ENCODE peak calls at places on chromosomes 3 and 15, in six cellular contexts. V is brain microvascular endothelial cell, D is hepatocyte, K is activated B cell treated with CpG ODN at 0.5 μM for 24 hours, N is esophagus muscularis mucosa, S is esophagus squamous epithelium. L is an unnamed sample.

GRCh38 chr3:98817546-98817945 is 54.4 kb downstream of the ST3GAL6 start:
- DNase-seq in V (no peak), D (peak), K (no peak), N (no peak), S (no peak), L (no peak)

GRCh38 chr3:19947549-19948071 is 713 bp downstream of the RAB5A start:
- DNase-seq in V (peak), D (peak), K (peak), N (no peak), S (peak), L (peak)

GRCh38 chr15:42490246-42490742 is 647 bp downstream of the ZNF106 start:
- DNase-seq in V (no peak), D (no peak), K (no peak), N (no peak), S (no peak), L (no peak)

GRCh38 chr3:32143849-32144757 is 37.7 kb downstream of the GPD1L start:
- DNase-seq in V (peak), D (peak), K (no peak), N (no peak), S (no peak), L (no peak)

GRCh38 chr15:99006904-99007495 is 592 bp downstream of the PGPEP1L start:
- DNase-seq in V (no peak), D (no peak), K (no peak), N (peak), S (no peak), L (peak)

GRCh38 chr3:139251529-139251928 is 92.3 kb upstream of the MRPS22 start:
- DNase-seq in V (no peak), D (no peak), K (no peak), N (no peak), S (no peak), L (no peak)

GRCh38 chr3:159253860-159254259 is 452.0 kb downstream of the MFSD1 start:
- DNase-seq in V (no peak), D (no peak), K (no peak), N (no peak), S (no peak), L (no peak)

GRCh38 chr3:4864503-4864902 is 114.7 kb upstream of the BHLHE40 start:
- DNase-seq in V (no peak), D (no peak), K (no peak), N (no peak), S (no peak), L (no peak)

GRCh38 chr3:96466441-96466840 is 348.0 kb upstream of the EPHA6 start:
- DNase-seq in V (no peak), D (no peak), K (no peak), N (no peak), S (no peak), L (no peak)

GRCh38 chr15:49987198-49987785 is 131.7 kb downstream of the ATP8B4 start:
- DNase-seq in V (no peak), D (no peak), K (no peak), N (no peak), S (no peak), L (no peak)

GRCh38 chr3:16789344-16790100 is 95.2 kb upstream of the PLCL2 start:
- DNase-seq in V (no peak), D (no peak), K (no peak), N (no peak), S (no peak), L (no peak)

GRCh38 chr3:156551746-156552145 is 3.2 kb downstream of the SSR3 start:
- DNase-seq in V (peak), D (no peak), K (no peak), N (no peak), S (no peak), L (no peak)

GRCh38 chr3:30188713-30189112 is 417.7 kb upstream of the TGFBR2 start:
- DNase-seq in V (peak), D (peak), K (no peak), N (no peak), S (no peak), L (no peak)

GRCh38 chr3:8778475-8778874 is 9.1 kb upstream of the OXTR start:
- DNase-seq in V (no peak), D (no peak), K (no peak), N (peak), S (no peak), L (no peak)

GRCh38 chr3:145125307-145125706 is 1035.7 kb downstream of the PLOD2 start:
- DNase-seq in V (peak), D (no peak), K (no peak), N (no peak), S (no peak), L (no peak)

GRCh38 chr3:57706462-57706861 is 13.6 kb upstream of the DENND6A start:
- DNase-seq in V (peak), D (peak), K (no peak), N (no peak), S (no peak), L (no peak)

GRCh38 chr15:96756656-96757055 is 426.2 kb downstream of the NR2F2 start:
- DNase-seq in V (no peak), D (no peak), K (no peak), N (peak), S (no peak), L (no peak)

GRCh38 chr3:71389911-71390573 is 193.5 kb downstream of the FOXP1 start:
- DNase-seq in V (peak), D (peak), K (no peak), N (no peak), S (no peak), L (no peak)

GRCh38 chr3:71466483-71466882 is 117.0 kb downstream of the FOXP1 start:
- DNase-seq in V (no peak), D (no peak), K (no peak), N (peak), S (no peak), L (no peak)

GRCh38 chr15:38459480-38459879 is 5.6 kb downstream of the FAM98B start:
- DNase-seq in V (no peak), D (no peak), K (no peak), N (no peak), S (no peak), L (no peak)

GRCh38 chr3:144636833-144637232 is 665.2 kb downstream of the DIPK2A start:
- DNase-seq in V (no peak), D (peak), K (no peak), N (no peak), S (no peak), L (no peak)

GRCh38 chr15:100383302-100384107 is 41.7 kb upstream of the ADAMTS17 start:
- DNase-seq in V (peak), D (peak), K (no peak), N (no peak), S (no peak), L (no peak)
- TF ChIP-seq CTCF in V (peak), D (peak), K (no peak), N (peak), S (no peak), L (peak)

DNA sequence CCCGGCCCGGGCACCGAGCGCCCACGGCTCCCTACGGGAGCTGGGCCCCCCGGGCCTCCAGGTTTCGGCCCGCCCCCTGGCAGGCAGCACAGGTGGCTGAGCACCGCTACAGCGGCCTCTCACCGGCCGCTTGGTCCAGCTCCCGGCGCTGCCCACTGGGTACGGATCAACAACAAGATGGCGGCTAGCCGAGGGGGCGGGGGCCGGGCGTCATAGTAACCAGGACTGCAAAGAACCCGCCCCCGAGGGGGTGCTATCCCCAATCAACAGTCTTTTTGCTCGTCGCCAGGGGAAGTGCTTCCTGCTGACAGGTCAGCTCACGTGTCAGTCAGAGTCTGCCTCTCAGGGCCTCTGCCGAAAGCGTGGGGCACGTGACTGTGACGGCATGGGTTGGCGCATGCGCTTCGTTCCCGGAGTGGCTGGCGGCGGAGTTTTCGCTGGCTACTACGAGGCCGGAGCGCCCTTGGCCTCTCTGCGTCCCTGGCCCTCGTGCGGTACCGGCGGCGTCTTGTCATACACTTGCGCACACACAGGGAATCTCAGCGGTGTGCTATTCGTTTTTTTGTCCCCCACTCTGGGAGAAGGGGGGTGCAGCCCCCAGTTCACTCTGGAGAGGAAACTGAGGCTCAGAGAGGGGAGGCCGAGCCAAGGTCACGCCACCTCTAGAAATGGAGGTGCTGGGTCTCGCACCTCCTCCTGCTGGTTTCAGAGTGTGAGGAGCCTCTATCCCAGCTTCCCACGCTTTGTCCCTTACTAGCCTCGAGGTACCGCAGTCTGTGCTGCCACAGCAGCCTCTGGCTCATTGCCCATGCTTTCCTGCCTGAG is at the start of gene IP6K1:
- DNase-seq in V (peak), D (peak), K (peak), N (peak), S (peak), L (peak)
- TF ChIP-seq CTCF in V (no peak), D (no peak), K (no peak), N (no peak), S (no peak), L (no peak)

GRCh38 chr3:107421881-107422280 is 44.6 kb downstream of the CCDC54 start:
- DNase-seq in V (no peak), D (no peak), K (no peak), N (no peak), S (no peak), L (no peak)
- TF ChIP-seq CTCF in V (no peak), D (no peak), K (no peak), N (no peak), S (no peak), L (no peak)

DNA sequence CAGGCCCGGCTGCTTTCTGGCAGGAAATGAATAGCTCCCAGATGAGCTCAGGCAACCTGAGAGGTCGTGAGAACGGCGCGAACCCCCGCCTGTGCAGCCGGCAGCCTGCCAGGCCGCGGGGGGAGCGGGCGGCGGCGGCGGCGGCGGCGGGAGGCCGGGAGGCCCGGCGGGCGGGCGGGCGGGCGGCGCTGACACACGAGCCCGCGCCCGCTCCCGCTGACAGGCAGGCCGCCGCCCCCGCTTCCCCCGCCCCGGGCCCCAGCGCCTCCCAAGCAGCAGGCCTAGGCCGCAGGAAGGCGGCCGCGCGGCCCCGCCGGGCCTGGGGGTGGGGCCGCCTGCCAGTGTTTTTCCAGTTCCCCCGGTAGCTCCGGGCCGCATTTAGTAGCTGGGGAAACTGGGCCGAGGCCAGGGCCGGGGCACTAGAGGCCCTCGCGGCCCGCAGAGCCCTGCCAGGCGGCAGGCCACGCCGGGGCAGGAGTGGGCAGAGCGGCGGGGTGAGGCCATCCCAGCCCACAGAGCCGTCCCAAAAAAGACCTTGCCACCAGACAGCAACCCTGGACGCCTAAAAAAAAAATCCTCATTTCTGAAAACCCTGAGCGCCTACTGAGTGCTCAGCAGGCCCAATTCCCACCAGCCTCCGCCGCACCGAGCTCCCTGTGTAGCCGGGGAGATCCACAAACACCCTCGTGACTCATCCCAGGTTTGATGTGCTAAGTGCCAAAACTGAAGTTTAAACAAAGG is 5.6 kb downstream of the HES1 start:
- DNase-seq in V (peak), D (peak), K (peak), N (peak), S (no peak), L (peak)
- TF ChIP-seq CTCF in V (no peak), D (peak), K (no peak), N (no peak), S (no peak), L (no peak)

L was measured in osteocyte.